ENCODE peak calls at places on chromosomes 13 and 19, in four cellular contexts. One of them, this sample, is unnamed.

GRCh38 chr19:19502281-19502680 is 13.1 kb downstream of the TSSK6 start:
- DNase-seq in OCI-LY7: no peak
- DNase-seq in thoracic aorta: no peak
- DNase-seq in cardiac muscle cell: no peak
- DNase-seq in this sample: no peak

GRCh38 chr19:10508707-10509106 is 5.6 kb upstream of the KEAP1 start:
- DNase-seq in OCI-LY7: no peak
- DNase-seq in thoracic aorta: no peak
- DNase-seq in cardiac muscle cell: no peak
- DNase-seq in this sample: no peak

GRCh38 chr13:20170931-20171330 is 10.1 kb upstream of the GJA3 start:
- DNase-seq in OCI-LY7: no peak
- DNase-seq in thoracic aorta: no peak
- DNase-seq in cardiac muscle cell: no peak
- DNase-seq in this sample: no peak

GRCh38 chr19:55341191-55342043 is 1.7 kb downstream of the KMT5C start:
- DNase-seq in OCI-LY7: peak; percentile 55
- DNase-seq in thoracic aorta: no peak
- DNase-seq in cardiac muscle cell: peak; percentile 73
- DNase-seq in this sample: peak; percentile 71

GRCh38 chr19:45637890-45638667 is 1.1 kb downstream of the EML2 start:
- DNase-seq in OCI-LY7: no peak
- DNase-seq in thoracic aorta: no peak
- DNase-seq in cardiac muscle cell: peak; percentile 83
- DNase-seq in this sample: peak; percentile 51

GRCh38 chr19:49492573-49493411 is 3.4 kb upstream of the RPS11 start:
- DNase-seq in OCI-LY7: peak; percentile 44
- DNase-seq in thoracic aorta: no peak
- DNase-seq in cardiac muscle cell: no peak
- DNase-seq in this sample: peak; percentile 47

GRCh38 chr19:6802336-6803035 is 30.0 kb downstream of the VAV1 start:
- DNase-seq in OCI-LY7: peak; percentile 96
- DNase-seq in thoracic aorta: no peak
- DNase-seq in cardiac muscle cell: peak; percentile 23
- DNase-seq in this sample: peak; percentile 10

GRCh38 chr13:28707629-28708427 is 10.9 kb downstream of the SLC46A3 start:
- DNase-seq in OCI-LY7: peak; percentile 7
- DNase-seq in thoracic aorta: no peak
- DNase-seq in cardiac muscle cell: peak; percentile 86
- DNase-seq in this sample: peak; percentile 85

GRCh38 chr13:51629711-51630575 is 45.7 kb downstream of the WDFY2 start:
- DNase-seq in OCI-LY7: no peak
- DNase-seq in thoracic aorta: no peak
- DNase-seq in cardiac muscle cell: no peak
- DNase-seq in this sample: peak; percentile 65

GRCh38 chr13:109400192-109400591 is 386.2 kb downstream of the IRS2 start:
- DNase-seq in OCI-LY7: no peak
- DNase-seq in thoracic aorta: no peak
- DNase-seq in cardiac muscle cell: peak; percentile 30
- DNase-seq in this sample: no peak

DNA sequence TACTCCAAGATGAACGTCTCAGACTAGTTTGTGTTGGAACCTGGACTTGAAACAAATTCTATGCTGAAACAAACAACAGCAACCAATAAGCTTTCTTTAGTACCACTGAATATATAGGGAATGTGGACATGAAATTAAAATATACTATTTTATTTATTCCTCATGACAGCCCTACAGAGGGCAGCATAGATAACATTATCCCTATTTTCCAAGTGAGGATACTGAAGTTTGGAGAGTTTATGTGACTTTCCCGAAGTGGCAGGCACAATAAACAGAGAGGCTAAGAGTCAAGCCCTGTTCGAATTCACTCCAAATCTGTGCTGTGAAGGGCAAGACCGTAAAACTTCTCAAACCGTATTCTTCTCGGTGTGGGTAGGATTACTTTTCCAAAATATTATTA is 509.9 kb upstream of the GPC6 start:
- DNase-seq in OCI-LY7: no peak
- DNase-seq in thoracic aorta: no peak
- DNase-seq in cardiac muscle cell: peak; percentile 55
- DNase-seq in this sample: peak; percentile 9
- TF ChIP-seq CTCF in OCI-LY7: no peak
- TF ChIP-seq CTCF in thoracic aorta: peak; percentile 45
- TF ChIP-seq CTCF in cardiac muscle cell: peak; percentile 46
- TF ChIP-seq CTCF in this sample: no peak

GRCh38 chr13:113936166-113936565 is 37.7 kb downstream of the C13orf46 start:
- DNase-seq in OCI-LY7: no peak
- DNase-seq in thoracic aorta: no peak
- DNase-seq in cardiac muscle cell: no peak
- DNase-seq in this sample: no peak
- H3K4me3 ChIP-seq in OCI-LY7: no peak overlapping the region
- H3K4me3 ChIP-seq in thoracic aorta: no peak overlapping the region
- H3K4me3 ChIP-seq in cardiac muscle cell: no peak overlapping the region
- H3K4me3 ChIP-seq in this sample: no peak overlapping the region

GRCh38 chr13:113802090-113802531 is 43.1 kb downstream of the TMEM255B start:
- DNase-seq in OCI-LY7: no peak
- DNase-seq in thoracic aorta: no peak
- DNase-seq in cardiac muscle cell: peak; percentile 83
- DNase-seq in this sample: peak; percentile 67
- TF ChIP-seq CTCF in OCI-LY7: no peak
- TF ChIP-seq CTCF in thoracic aorta: no peak
- TF ChIP-seq CTCF in cardiac muscle cell: peak; percentile 9
- TF ChIP-seq CTCF in this sample: peak; percentile 10

DNA sequence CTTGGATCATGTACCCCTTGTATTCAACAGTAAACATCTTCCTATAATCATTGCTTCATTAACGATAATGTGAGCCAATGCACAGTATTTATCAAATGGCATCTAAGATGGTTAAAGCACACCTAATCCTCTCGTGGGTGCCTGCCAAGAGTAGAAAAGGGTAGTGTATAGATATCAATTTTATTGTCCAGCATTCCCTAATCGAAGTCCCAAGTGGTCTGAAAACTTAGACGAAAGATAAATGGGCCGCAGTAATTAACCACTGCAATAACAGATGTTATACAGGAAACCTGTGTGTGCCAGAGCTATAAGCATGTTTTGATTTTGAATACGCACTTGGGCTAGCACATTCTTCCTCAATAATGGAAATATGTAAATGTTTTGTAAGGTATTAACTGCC is 642 bp upstream of the MBNL2 start:
- DNase-seq in OCI-LY7: no peak
- DNase-seq in thoracic aorta: no peak
- DNase-seq in cardiac muscle cell: no peak
- DNase-seq in this sample: no peak
- H3K4me3 ChIP-seq in OCI-LY7: peak overlapping the region; percentile 89
- H3K4me3 ChIP-seq in thoracic aorta: peak overlapping the region; percentile 78
- H3K4me3 ChIP-seq in cardiac muscle cell: no peak overlapping the region
- H3K4me3 ChIP-seq in this sample: peak overlapping the region; percentile 12